ENCODE peak calls at places on chromosomes 11 and 22, in six cellular contexts. One of them, this sample, is unnamed.

GRCh38 chr22:43851058-43851978 is 11.0 kb downstream of the SULT4A1 start:
- DNase-seq in AG09319: no peak
- DNase-seq in neuronal stem cell: no peak
- DNase-seq in psoas muscle: peak
- DNase-seq in Caco-2: peak
- DNase-seq in cardiac muscle cell: no peak
- DNase-seq in this sample: no peak

GRCh38 chr11:95904009-95904650 is 19.8 kb downstream of the MTMR2 start:
- DNase-seq in AG09319: no peak
- DNase-seq in psoas muscle: no peak
- DNase-seq in Caco-2: peak
- DNase-seq in cardiac muscle cell: no peak
- DNase-seq in neuronal stem cell: no peak
- DNase-seq in this sample: no peak

GRCh38 chr11:27328602-27329001 is 34.4 kb downstream of the CCDC34 start:
- DNase-seq in AG09319: no peak
- DNase-seq in psoas muscle: no peak
- DNase-seq in cardiac muscle cell: no peak
- DNase-seq in neuronal stem cell: no peak
- DNase-seq in Caco-2: no peak
- DNase-seq in this sample: no peak

GRCh38 chr22:30408388-30409101 is 11.7 kb downstream of the SEC14L2 start:
- DNase-seq in AG09319: no peak
- DNase-seq in psoas muscle: no peak
- DNase-seq in neuronal stem cell: no peak
- DNase-seq in Caco-2: no peak
- DNase-seq in cardiac muscle cell: no peak
- DNase-seq in this sample: no peak

GRCh38 chr22:30078320-30079311 is 1.6 kb upstream of the HORMAD2 start:
- DNase-seq in neuronal stem cell: no peak
- DNase-seq in psoas muscle: no peak
- DNase-seq in Caco-2: no peak
- DNase-seq in AG09319: no peak
- DNase-seq in cardiac muscle cell: no peak
- DNase-seq in this sample: no peak

GRCh38 chr11:64556044-64556720 is 34.8 kb upstream of the SLC22A12 start:
- DNase-seq in Caco-2: no peak
- DNase-seq in psoas muscle: no peak
- DNase-seq in cardiac muscle cell: no peak
- DNase-seq in neuronal stem cell: no peak
- DNase-seq in AG09319: no peak
- DNase-seq in this sample: no peak

GRCh38 chr11:68115285-68115684 is 5.9 kb downstream of the CHKA start:
- DNase-seq in neuronal stem cell: no peak
- DNase-seq in psoas muscle: no peak
- DNase-seq in AG09319: no peak
- DNase-seq in Caco-2: peak
- DNase-seq in cardiac muscle cell: no peak
- DNase-seq in this sample: no peak

GRCh38 chr11:129278586-129279319 is 86.6 kb upstream of the ARHGAP32 start:
- DNase-seq in Caco-2: no peak
- DNase-seq in psoas muscle: peak
- DNase-seq in cardiac muscle cell: peak
- DNase-seq in AG09319: no peak
- DNase-seq in neuronal stem cell: peak
- DNase-seq in this sample: no peak

GRCh38 chr22:44382461-44383038 is 69.8 kb upstream of the SHISAL1 start:
- DNase-seq in neuronal stem cell: no peak
- DNase-seq in Caco-2: no peak
- DNase-seq in cardiac muscle cell: no peak
- DNase-seq in AG09319: no peak
- DNase-seq in psoas muscle: peak
- DNase-seq in this sample: no peak

GRCh38 chr22:17095538-17095937 is 10.7 kb downstream of the IL17RA start:
- DNase-seq in AG09319: no peak
- DNase-seq in neuronal stem cell: no peak
- DNase-seq in Caco-2: no peak
- DNase-seq in psoas muscle: no peak
- DNase-seq in cardiac muscle cell: no peak
- DNase-seq in this sample: no peak

GRCh38 chr11:61111786-61112517 is 9.7 kb downstream of the CD5 start:
- DNase-seq in Caco-2: no peak
- DNase-seq in psoas muscle: no peak
- DNase-seq in cardiac muscle cell: no peak
- DNase-seq in neuronal stem cell: no peak
- DNase-seq in AG09319: no peak
- DNase-seq in this sample: no peak

GRCh38 chr11:46387919-46388618 is 3.5 kb downstream of the CHRM4 start:
- DNase-seq in psoas muscle: no peak
- DNase-seq in neuronal stem cell: no peak
- DNase-seq in AG09319: no peak
- DNase-seq in cardiac muscle cell: peak
- DNase-seq in Caco-2: no peak
- DNase-seq in this sample: no peak

GRCh38 chr22:23108324-23109078 is 33.3 kb downstream of the RSPH14 start:
- DNase-seq in cardiac muscle cell: no peak
- DNase-seq in neuronal stem cell: no peak
- DNase-seq in psoas muscle: no peak
- DNase-seq in AG09319: no peak
- DNase-seq in Caco-2: no peak
- DNase-seq in this sample: no peak

GRCh38 chr22:31829505-31829904 is 75.7 kb downstream of the DEPDC5 start:
- DNase-seq in Caco-2: no peak
- DNase-seq in AG09319: peak
- DNase-seq in cardiac muscle cell: peak
- DNase-seq in neuronal stem cell: no peak
- DNase-seq in psoas muscle: no peak
- DNase-seq in this sample: peak

GRCh38 chr11:35111171-35112055 is 27.6 kb upstream of the CD44 start:
- DNase-seq in AG09319: no peak
- DNase-seq in Caco-2: no peak
- DNase-seq in neuronal stem cell: no peak
- DNase-seq in cardiac muscle cell: peak
- DNase-seq in psoas muscle: no peak
- DNase-seq in this sample: peak

GRCh38 chr22:45240137-45240809 is 421 bp downstream of the KIAA0930 start:
- DNase-seq in cardiac muscle cell: peak
- DNase-seq in Caco-2: no peak
- DNase-seq in neuronal stem cell: no peak
- DNase-seq in AG09319: no peak
- DNase-seq in psoas muscle: peak
- DNase-seq in this sample: no peak

GRCh38 chr11:68146704-68147474 is 25.7 kb upstream of the CHKA start:
- DNase-seq in cardiac muscle cell: peak
- DNase-seq in neuronal stem cell: no peak
- DNase-seq in AG09319: no peak
- DNase-seq in Caco-2: peak
- DNase-seq in psoas muscle: no peak
- DNase-seq in this sample: no peak

GRCh38 chr11:64963072-64963631 is 8.8 kb downstream of the MAJIN start:
- DNase-seq in cardiac muscle cell: no peak
- DNase-seq in AG09319: no peak
- DNase-seq in neuronal stem cell: no peak
- DNase-seq in psoas muscle: no peak
- DNase-seq in Caco-2: no peak
- DNase-seq in this sample: no peak

This sample was measured in AG04450.